ENCODE peak calls at places on chromosomes 12 and 14, in five cellular contexts. R is heart left ventricle, X is WTC11, N is choroid plexus epithelial cell, O is PC-3. Y is an unnamed sample.

GRCh38 chr14:55731881-55732498 is 152.0 kb downstream of the KTN1 start:
- DNase-seq in O (peak), R (no peak), X (peak), N (peak), Y (peak)

GRCh38 chr12:4796218-4796617 is 76.0 kb downstream of the GALNT8 start:
- DNase-seq in N (no peak), R (no peak), O (no peak), X (no peak), Y (no peak)

GRCh38 chr14:80095623-80096022 is 115.7 kb downstream of the DIO2 start:
- DNase-seq in N (peak), X (no peak), R (no peak), O (peak), Y (no peak)

GRCh38 chr12:55720894-55721444 is 776 bp downstream of the RDH5 start:
- DNase-seq in X (peak), N (peak), R (peak), O (peak), Y (peak)

GRCh38 chr14:89477391-89477790 is 60.4 kb upstream of the FOXN3 start:
- DNase-seq in X (no peak), N (no peak), O (no peak), R (no peak), Y (no peak)

GRCh38 chr14:85535916-85536834 is 6.2 kb downstream of the FLRT2 start:
- DNase-seq in X (no peak), R (no peak), N (peak), O (peak), Y (no peak)

GRCh38 chr12:57522887-57523705 is 472 bp downstream of the MBD6 start:
- DNase-seq in N (peak), R (peak), X (peak), O (peak), Y (no peak)

GRCh38 chr14:49951946-49952345 is 59.1 kb downstream of the ARF6 start:
- DNase-seq in R (no peak), O (peak), X (no peak), N (no peak), Y (no peak)

GRCh38 chr12:117143008-117143532 is 43.9 kb upstream of the TESC start:
- DNase-seq in O (peak), N (peak), R (no peak), X (no peak), Y (peak)

GRCh38 chr12:109047081-109047805 is 5.1 kb upstream of the USP30 start:
- DNase-seq in X (no peak), N (peak), O (peak), R (no peak), Y (peak)

GRCh38 chr12:1801285-1801975 is 18.9 kb upstream of the LRTM2 start:
- DNase-seq in R (peak), O (no peak), N (no peak), X (no peak), Y (no peak)

GRCh38 chr12:1799068-1799881 is 21.1 kb upstream of the LRTM2 start:
- DNase-seq in X (no peak), R (no peak), O (no peak), N (no peak), Y (no peak)

GRCh38 chr12:1798734-1799067 is 21.7 kb upstream of the LRTM2 start:
- DNase-seq in N (no peak), X (no peak), O (no peak), R (no peak), Y (no peak)

GRCh38 chr12:1799882-1800645 is 20.3 kb upstream of the LRTM2 start:
- DNase-seq in X (no peak), O (no peak), N (no peak), R (no peak), Y (no peak)

DNA sequence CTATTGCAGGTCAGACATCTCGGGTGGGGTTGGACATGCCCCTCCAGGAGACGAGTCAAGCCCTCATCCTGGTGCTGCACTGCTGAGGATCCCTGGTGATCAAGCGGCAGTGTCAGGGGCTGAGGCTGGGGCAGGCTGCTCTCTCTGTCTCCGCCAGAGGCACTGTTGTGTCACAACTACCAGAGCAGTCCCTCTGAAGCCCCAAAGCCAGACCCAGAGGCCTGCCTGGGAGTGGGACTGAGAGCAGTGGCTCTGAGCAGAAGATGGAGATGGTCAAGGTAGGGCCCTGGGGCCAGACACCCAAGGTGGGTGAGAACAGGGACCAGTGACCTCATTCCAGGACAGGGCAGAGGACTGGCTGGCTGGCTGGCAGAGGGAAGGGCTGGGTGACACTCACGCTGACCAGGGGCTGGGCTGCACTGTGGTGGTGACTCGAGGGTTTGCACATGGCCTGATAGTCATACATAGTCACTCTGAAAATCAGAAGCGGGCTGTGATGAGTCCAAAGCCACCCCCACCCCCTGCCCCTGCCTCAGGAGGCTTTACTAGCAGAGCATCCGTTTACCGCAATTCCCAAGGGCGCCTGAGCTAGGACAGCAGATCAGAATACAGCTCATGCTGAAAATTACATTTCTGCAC is 19.6 kb upstream of the LRTM2 start:
- DNase-seq in N (peak), O (peak), X (peak), R (peak), Y (peak)
- TF ChIP-seq CTCF in N (peak), O (peak), X (no peak), R (no peak), Y (peak)

GRCh38 chr12:95998611-95999300 is 2.6 kb upstream of the HAL start:
- DNase-seq in X (peak), O (peak), R (no peak), N (peak), Y (peak)
- TF ChIP-seq CTCF in X (peak), O (peak), R (peak), N (peak), Y (peak)

GRCh38 chr14:74882103-74882920 is 596 bp downstream of the DLST start:
- DNase-seq in X (no peak), R (peak), N (peak), O (peak), Y (peak)
- TF ChIP-seq CTCF in X (no peak), R (no peak), N (no peak), O (no peak), Y (no peak)

DNA sequence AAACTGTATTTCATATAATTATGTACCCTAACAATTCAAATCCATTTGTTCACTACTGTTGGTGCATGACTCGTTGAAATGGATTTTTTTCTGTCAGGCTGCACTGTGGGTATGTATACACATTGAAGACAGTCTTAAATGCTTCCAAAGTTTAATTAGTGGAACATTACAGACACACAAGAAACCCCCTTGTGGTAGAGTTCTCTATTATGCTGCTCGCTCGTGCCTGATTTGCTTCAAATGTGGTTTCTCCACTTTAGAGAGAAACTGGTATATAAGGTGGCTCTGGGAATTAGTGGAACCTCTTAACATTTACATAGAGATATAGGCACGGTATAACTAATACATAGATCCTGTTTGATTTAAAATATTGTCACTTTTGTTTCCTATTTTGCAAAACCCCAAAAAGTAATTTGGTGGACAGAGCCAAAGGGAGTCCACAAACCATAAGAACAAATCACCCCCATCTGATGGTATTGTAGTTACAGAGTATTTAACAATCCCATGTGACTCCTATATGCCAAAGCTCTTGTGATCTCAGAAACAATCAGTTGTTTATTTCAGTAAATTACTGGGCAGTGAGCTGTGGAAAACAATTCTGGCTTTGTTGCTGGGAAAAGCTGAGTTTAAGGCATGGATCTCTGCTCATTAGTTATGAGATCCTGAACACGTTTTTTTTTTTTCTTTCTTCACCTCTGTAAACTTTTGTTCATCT is 159.5 kb downstream of the BRMS1L start:
- DNase-seq in R (no peak), N (peak), X (no peak), O (no peak), Y (no peak)
- TF ChIP-seq CTCF in R (no peak), N (no peak), X (peak), O (no peak), Y (no peak)

DNA sequence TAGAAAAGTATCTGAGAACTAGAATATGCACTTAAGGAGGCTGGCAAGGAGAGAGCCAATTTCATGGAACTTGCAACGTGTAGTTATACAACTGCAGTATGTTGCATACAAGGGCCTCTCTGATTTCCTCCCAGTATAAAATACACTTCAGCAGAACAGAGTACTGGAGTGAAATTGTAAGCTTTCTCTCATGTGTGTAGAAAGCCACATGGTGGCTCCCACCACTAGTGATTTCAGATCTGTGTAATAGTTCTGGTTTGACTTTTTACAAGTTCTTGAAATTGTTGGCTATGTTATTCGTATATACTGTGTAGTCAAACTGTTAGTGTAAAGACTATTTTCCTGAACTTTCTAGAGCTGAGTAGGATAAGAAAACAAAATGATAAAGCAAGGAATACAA is 16.4 kb upstream of the LMO3 start:
- DNase-seq in N (no peak), R (no peak), X (no peak), O (no peak), Y (no peak)
- TF ChIP-seq CTCF in N (no peak), R (no peak), X (no peak), O (no peak), Y (no peak)

DNA sequence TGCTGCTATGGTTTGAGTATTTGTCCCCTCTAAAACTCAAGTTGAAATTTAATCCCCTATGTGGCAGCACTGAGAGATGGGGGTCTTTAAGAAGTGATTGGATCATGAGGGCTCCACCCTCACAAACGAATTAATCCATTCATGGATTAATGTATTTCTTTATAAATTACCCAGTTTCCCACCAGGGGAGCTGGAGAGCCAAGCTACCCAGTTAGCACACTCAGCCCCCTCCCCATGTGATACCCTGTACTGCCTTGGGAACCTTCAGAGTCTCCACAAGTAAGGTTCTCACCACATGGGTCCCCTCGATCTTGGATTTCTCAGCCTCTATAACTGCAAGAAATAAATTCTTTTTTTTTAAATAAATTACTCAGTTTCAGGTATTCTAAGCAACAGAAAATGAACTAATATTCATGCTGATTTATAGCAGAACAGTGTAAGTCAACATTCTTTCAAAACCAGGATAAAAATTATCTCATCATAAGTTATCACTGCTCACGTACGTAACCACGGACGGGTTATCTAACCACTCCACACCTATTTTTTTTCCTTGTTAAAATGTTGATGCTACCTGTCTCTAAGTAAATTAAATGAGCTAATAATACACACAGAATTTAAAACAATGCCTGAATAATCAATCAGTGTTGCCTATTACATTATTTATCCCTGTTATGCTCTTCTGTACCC is 3.6 kb downstream of the NAP1L1 start:
- DNase-seq in N (peak), R (no peak), O (peak), X (peak), Y (peak)
- TF ChIP-seq CTCF in N (peak), R (no peak), O (peak), X (no peak), Y (peak)

Y was measured in Calu3.